ENCODE peak calls at places on chromosomes 16 and 17, in seven cellular contexts. O, G, F, N, U, H and L are unnamed samples.

GRCh38 chr16:85798283-85798776 is 1.0 kb downstream of the EMC8 start:
- DNase-seq in N (no peak), F (no peak), H (no peak), O (no peak), G (peak), U (peak), L (no peak)

GRCh38 chr16:4390266-4391260 is 18.9 kb downstream of the VASN start:
- DNase-seq in G (no peak), U (no peak), F (no peak), H (no peak), O (no peak), N (no peak), L (no peak)

GRCh38 chr16:27239906-27240655 is 28.5 kb downstream of the NSMCE1 start:
- DNase-seq in F (no peak), O (no peak), U (no peak), N (no peak), G (no peak), H (no peak), L (no peak)

GRCh38 chr17:63309021-63309420 is 137.1 kb downstream of the CYB561 start:
- DNase-seq in O (no peak), U (no peak), F (no peak), H (no peak), N (no peak), G (no peak), L (no peak)

GRCh38 chr16:56332464-56333079 is 92.8 kb downstream of the AMFR start:
- DNase-seq in O (peak), G (peak), U (peak), N (no peak), H (peak), F (peak), L (peak)

GRCh38 chr17:7885357-7886226 is 3.0 kb upstream of the CHD3 start:
- DNase-seq in O (peak), F (no peak), U (no peak), G (peak), H (peak), N (no peak), L (peak)

GRCh38 chr16:25063102-25063501 is 47.9 kb upstream of the ARHGAP17 start:
- DNase-seq in G (no peak), H (no peak), N (no peak), O (no peak), F (no peak), U (no peak), L (no peak)

GRCh38 chr16:56257260-56257659 is 66.0 kb downstream of the GNAO1 start:
- DNase-seq in U (no peak), O (peak), G (no peak), N (no peak), H (no peak), F (no peak), L (no peak)

GRCh38 chr16:12315330-12316138 is 339.0 kb downstream of the SNX29 start:
- DNase-seq in U (peak), N (no peak), F (no peak), H (no peak), O (no peak), G (no peak), L (no peak)

GRCh38 chr16:22379656-22380055 is 5.2 kb upstream of the CDR2 start:
- DNase-seq in O (no peak), U (no peak), N (no peak), F (no peak), G (no peak), H (no peak), L (no peak)
- TF ChIP-seq JUND in O (no peak), U (no peak), N (no peak), F (no peak), G (no peak), H (no peak), L (no peak)

GRCh38 chr17:38508570-38508950 is 80.3 kb downstream of the ARHGAP23 start:
- DNase-seq in F (no peak), G (no peak), O (no peak), H (peak), N (no peak), U (no peak), L (no peak)
- TF ChIP-seq JUND in F (no peak), G (no peak), O (no peak), H (no peak), N (no peak), U (no peak), L (no peak)

GRCh38 chr16:48616571-48616970 is 6.6 kb upstream of the N4BP1 start:
- DNase-seq in F (no peak), H (no peak), N (no peak), G (no peak), O (no peak), U (no peak), L (no peak)

GRCh38 chr16:48619547-48619946 is 9.6 kb upstream of the N4BP1 start:
- DNase-seq in G (no peak), F (no peak), H (no peak), N (no peak), U (no peak), O (no peak), L (no peak)

GRCh38 chr16:48620445-48620844 is 10.5 kb upstream of the N4BP1 start:
- DNase-seq in H (no peak), G (no peak), U (no peak), N (no peak), F (no peak), O (no peak), L (no peak)

GRCh38 chr16:48617104-48617503 is 7.1 kb upstream of the N4BP1 start:
- DNase-seq in H (no peak), U (no peak), F (no peak), N (no peak), G (no peak), O (no peak), L (no peak)

DNA sequence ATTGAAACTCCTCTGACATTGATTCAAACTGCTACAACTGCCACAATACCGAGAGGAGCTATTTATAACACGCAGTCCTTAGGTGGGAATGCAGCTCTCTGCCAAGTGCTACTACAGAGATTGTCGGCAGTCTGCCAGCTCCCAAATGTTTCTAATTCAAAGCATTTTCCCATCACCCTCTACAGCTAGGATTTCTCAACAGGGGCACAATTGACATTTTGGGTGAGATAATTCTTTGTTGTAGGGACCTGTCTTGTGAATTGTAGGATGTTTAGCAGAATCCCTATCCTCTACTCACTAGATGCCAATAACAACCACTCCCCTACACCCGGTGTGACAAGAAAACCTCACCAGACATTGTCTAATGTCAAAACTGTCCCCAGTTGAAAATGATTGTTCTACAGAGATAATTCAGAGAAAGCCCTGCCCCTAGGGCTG is 7.8 kb upstream of the N4BP1 start:
- DNase-seq in O (no peak), F (no peak), G (no peak), N (no peak), U (no peak), H (no peak), L (no peak)
- TF ChIP-seq JUND in O (no peak), F (no peak), G (no peak), N (no peak), U (no peak), H (no peak), L (no peak)

GRCh38 chr17:72295916-72296315 is 175.1 kb downstream of the SOX9 start:
- DNase-seq in G (no peak), U (no peak), O (no peak), N (no peak), H (no peak), F (no peak), L (no peak)

GRCh38 chr17:72299092-72299491 is 178.3 kb downstream of the SOX9 start:
- DNase-seq in O (no peak), F (no peak), U (no peak), G (no peak), N (peak), H (no peak), L (no peak)

GRCh38 chr17:72296456-72296855 is 175.6 kb downstream of the SOX9 start:
- DNase-seq in F (no peak), H (no peak), U (no peak), O (no peak), G (no peak), N (no peak), L (no peak)

GRCh38 chr17:72294487-72294893 is 173.7 kb downstream of the SOX9 start:
- DNase-seq in F (no peak), U (no peak), O (no peak), H (no peak), G (no peak), N (no peak), L (no peak)

GRCh38 chr17:72297326-72298115 is 176.7 kb downstream of the SOX9 start:
- DNase-seq in U (no peak), O (no peak), N (no peak), F (peak), G (no peak), H (no peak), L (no peak)
- TF ChIP-seq JUND in U (no peak), O (no peak), N (no peak), F (peak), G (no peak), H (no peak), L (no peak)